ENCODE peak calls at places on chromosomes 3 and 15, in eight cellular contexts. K is A549, A is heart left ventricle, P is aorta, V is IMR-90, F is neural progenitor cell, D is uterus, G is testis. S is an unnamed sample. For H3K4me1, the result is how much of the 10 kb centered on the place peaks cover.

GRCh38 chr15:62035256-62035908 is 24.9 kb downstream of the VPS13C start:
- DNase-seq in V (peak), D (no peak), P (no peak), G (no peak), A (no peak), K (no peak), F (no peak), S (no peak)

GRCh38 chr3:128489860-128490649 is 2.9 kb downstream of the GATA2 start:
- DNase-seq in V (no peak), F (peak), G (no peak), D (peak), A (no peak), P (no peak), K (no peak), S (peak)

GRCh38 chr15:66654718-66655375 is 47.2 kb upstream of the SMAD6 start:
- DNase-seq in D (no peak), P (peak), V (no peak), F (peak), G (no peak), K (no peak), A (no peak), S (no peak)

GRCh38 chr15:49145651-49146609 is 9.5 kb downstream of the COPS2 start:
- DNase-seq in F (peak), A (no peak), V (peak), D (no peak), K (peak), G (peak), P (no peak), S (peak)

GRCh38 chr3:172189987-172190603 is 150.7 kb downstream of the FNDC3B start:
- DNase-seq in P (no peak), D (no peak), V (peak), G (no peak), F (no peak), K (no peak), A (no peak), S (no peak)

GRCh38 chr3:27737091-27737490 is 15.0 kb upstream of the EOMES start:
- DNase-seq in F (no peak), A (no peak), P (no peak), K (no peak), V (no peak), G (no peak), D (no peak), S (no peak)

GRCh38 chr15:101024111-101024695 is 105.0 kb downstream of the LRRK1 start:
- DNase-seq in A (no peak), K (no peak), P (peak), G (peak), V (peak), F (no peak), D (peak), S (no peak)

GRCh38 chr15:51046799-51047449 is 47.8 kb downstream of the TNFAIP8L3 start:
- DNase-seq in A (no peak), F (no peak), K (no peak), V (peak), G (peak), D (peak), P (no peak), S (peak)

GRCh38 chr3:82082796-82083195 is 321.4 kb upstream of the GBE1 start:
- DNase-seq in D (no peak), K (no peak), P (no peak), V (no peak), G (no peak), F (no peak), A (no peak), S (no peak)

GRCh38 chr15:90829942-90830440 is 38.4 kb upstream of the FURIN start:
- DNase-seq in A (no peak), V (no peak), G (no peak), F (no peak), K (no peak), P (peak), D (peak), S (no peak)

GRCh38 chr15:53837263-53837662 is 77.8 kb upstream of the WDR72 start:
- DNase-seq in K (no peak), F (no peak), D (no peak), G (no peak), A (no peak), V (no peak), P (no peak), S (peak)

GRCh38 chr3:106249159-106249558 is 380.3 kb upstream of the CBLB start:
- DNase-seq in P (no peak), D (no peak), V (peak), F (no peak), A (no peak), K (no peak), G (no peak), S (no peak)

GRCh38 chr3:32570426-32571191 is at the start of gene DYNC1LI1:
- DNase-seq in F (peak), K (peak), V (peak), P (peak), G (peak), D (peak), A (peak), S (peak)

GRCh38 chr3:152491922-152492321 is 223.2 kb downstream of the MBNL1 start:
- DNase-seq in G (no peak), P (no peak), D (no peak), F (no peak), V (no peak), A (no peak), K (no peak), S (no peak)

GRCh38 chr15:59410448-59410896 is 27.5 kb upstream of the FAM81A start:
- DNase-seq in D (no peak), A (no peak), G (no peak), P (no peak), F (no peak), K (peak), V (no peak), S (peak)

GRCh38 chr3:160490166-160490565 is 40.6 kb upstream of the TRIM59 start:
- DNase-seq in V (no peak), F (no peak), A (no peak), D (no peak), K (no peak), P (no peak), G (no peak), S (no peak)

GRCh38 chr15:34951993-34952392 is 17.5 kb downstream of the AQR start:
- DNase-seq in G (no peak), K (no peak), A (no peak), P (no peak), V (no peak), F (no peak), D (no peak), S (no peak)

GRCh38 chr15:39639037-39639436 is 58.2 kb downstream of the THBS1 start:
- DNase-seq in P (no peak), F (no peak), K (no peak), A (no peak), D (no peak), V (no peak), G (no peak), S (no peak)

GRCh38 chr15:39642011-39642640 is 61.2 kb downstream of the THBS1 start:
- DNase-seq in P (no peak), G (no peak), V (peak), A (no peak), D (no peak), F (peak), K (no peak), S (no peak)

GRCh38 chr15:39640665-39641064 is 59.8 kb downstream of the THBS1 start:
- DNase-seq in P (no peak), G (no peak), A (no peak), K (no peak), D (no peak), F (no peak), V (no peak), S (no peak)

GRCh38 chr15:39643747-39644520 is 63.1 kb downstream of the THBS1 start:
- DNase-seq in G (no peak), D (no peak), P (no peak), K (no peak), V (no peak), A (no peak), F (peak), S (no peak)

DNA sequence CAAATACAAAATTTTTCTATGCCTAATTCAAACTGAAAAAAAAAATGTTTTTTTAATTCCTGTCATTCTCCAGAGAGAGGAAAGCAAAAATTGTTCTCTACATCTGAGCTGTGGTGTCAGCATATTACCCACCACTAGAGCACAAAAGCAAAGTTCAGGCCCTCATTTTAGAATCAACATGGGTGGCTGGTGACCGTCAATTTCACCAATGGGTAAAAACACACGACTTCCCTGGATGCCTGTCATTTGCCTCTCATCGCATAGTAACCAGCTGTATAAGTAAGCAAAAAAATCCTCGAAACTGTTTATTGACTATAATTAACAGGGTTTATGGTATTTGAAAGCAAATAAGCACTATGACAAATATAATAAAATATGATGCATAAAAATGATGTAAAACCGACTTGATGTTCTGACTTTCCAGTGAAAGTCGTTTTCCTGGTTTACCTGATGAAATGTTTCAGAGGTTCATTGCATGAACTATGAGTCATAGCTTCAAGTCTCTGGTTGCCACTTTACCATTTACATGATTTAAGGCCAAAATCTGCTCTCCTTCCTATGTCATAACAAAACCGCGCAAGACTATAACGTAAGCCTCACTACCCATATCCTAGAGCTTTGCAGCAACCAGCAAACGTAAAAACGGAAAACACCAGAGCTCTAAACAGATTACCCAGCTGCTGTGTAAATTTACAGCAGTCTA is 60.5 kb downstream of the THBS1 start:
- DNase-seq in V (peak), F (no peak), P (no peak), G (no peak), D (no peak), A (no peak), K (no peak), S (no peak)
- H3K4me1 ChIP-seq in V (under half), F (under half), P (under half), G (under half), D (under half), A (under half), K (under half), S (under half)

DNA sequence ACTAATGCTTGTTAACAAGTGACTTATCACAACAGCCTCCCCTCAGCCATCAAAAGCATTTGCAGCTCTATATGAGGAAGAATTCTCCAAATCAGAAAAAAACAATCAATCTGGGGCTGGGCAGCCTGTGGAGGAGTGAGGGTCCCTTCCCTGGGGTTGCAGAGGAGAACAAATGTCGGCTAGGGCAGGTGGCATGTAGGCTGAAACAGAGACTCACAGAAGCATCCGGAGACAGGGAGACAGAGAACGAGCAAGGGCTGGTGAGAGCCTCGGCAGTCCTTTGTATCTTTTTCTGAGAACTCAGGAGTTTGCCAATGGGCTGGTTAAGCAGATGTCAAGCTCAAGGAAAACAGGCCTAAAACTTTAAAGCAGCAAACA is 15.8 kb downstream of the ITGA11 start:
- DNase-seq in P (no peak), G (peak), D (peak), K (no peak), A (no peak), V (no peak), F (no peak), S (no peak)
- H3K4me3 ChIP-seq in P (no peak), G (no peak), D (no peak), K (no peak), A (no peak), V (no peak), F (no peak), S (no peak)

GRCh38 chr3:143056372-143056771 is 55.0 kb downstream of the U2SURP start:
- DNase-seq in P (no peak), G (no peak), A (no peak), K (no peak), F (no peak), D (no peak), V (no peak), S (no peak)

GRCh38 chr3:143065364-143065763 is 54.2 kb upstream of the CHST2 start:
- DNase-seq in V (no peak), P (no peak), F (no peak), K (no peak), G (no peak), A (no peak), D (no peak), S (no peak)

GRCh38 chr3:143064777-143065176 is 54.8 kb upstream of the CHST2 start:
- DNase-seq in G (no peak), V (no peak), A (no peak), K (no peak), P (no peak), D (no peak), F (no peak), S (no peak)

GRCh38 chr3:143063018-143063417 is 56.6 kb upstream of the CHST2 start:
- DNase-seq in V (peak), G (no peak), K (no peak), F (no peak), A (no peak), D (no peak), P (no peak), S (no peak)

DNA sequence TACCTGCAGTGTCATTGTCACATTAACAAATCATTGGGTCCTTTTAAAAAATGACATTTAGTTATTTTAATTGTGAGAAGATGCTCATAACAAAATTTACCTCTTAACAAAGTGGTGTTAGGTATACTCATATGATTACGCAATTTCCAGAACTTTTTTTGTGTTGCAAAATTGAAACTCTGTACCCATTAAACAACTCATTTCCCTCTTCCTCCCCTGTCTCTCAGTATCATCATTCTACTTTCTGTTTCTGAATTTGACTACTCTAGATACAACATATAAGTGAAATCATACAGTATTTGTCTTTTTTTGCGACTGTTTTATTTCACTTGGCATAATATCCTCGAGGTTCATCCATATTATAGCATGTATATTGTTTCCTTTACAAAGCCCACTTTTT is 58.7 kb upstream of the CHST2 start:
- DNase-seq in G (no peak), K (no peak), F (no peak), D (no peak), A (no peak), V (no peak), P (no peak), S (no peak)
- H3K27ac ChIP-seq in G (no peak), K (no peak), F (no peak), D (no peak), A (no peak), V (no peak), P (no peak), S (no peak)

GRCh38 chr15:60548101-60548500 is 69.2 kb upstream of the ICE2 start:
- DNase-seq in A (no peak), G (no peak), P (no peak), D (no peak), K (no peak), V (no peak), F (no peak), S (no peak)
- H3K4me1 ChIP-seq in A (under half), G (under half), P (under half), D (under half), K (under half), V (under half), F (under half), S (under half)

S was measured in body of pancreas.